ENCODE peak calls at places on chromosomes 1 and 21, in ten cellular contexts. One of them, this sample, is unnamed.

GRCh38 chr1:216453777-216454176 is 30.5 kb upstream of the USH2A start:
- DNase-seq in T-helper 17 cell: no peak
- DNase-seq in GM23338: no peak
- DNase-seq in heart left ventricle: no peak
- DNase-seq in AG08395: no peak
- DNase-seq in epithelial cell of esophagus: no peak
- DNase-seq in GM12892: no peak
- DNase-seq in activated CD4-positive, alpha-beta T cell treated with anti-CD3 and anti-CD28 coated beads for 48 hours: no peak
- DNase-seq in left ventricle myocardium superior: no peak
- DNase-seq in CD4-positive, alpha-beta T cell: no peak
- DNase-seq in this sample: no peak

GRCh38 chr1:17559618-17560419 is 20.3 kb downstream of the ARHGEF10L start:
- DNase-seq in T-helper 17 cell: no peak
- DNase-seq in GM23338: no peak
- DNase-seq in heart left ventricle: no peak
- DNase-seq in AG08395: no peak
- DNase-seq in epithelial cell of esophagus: peak
- DNase-seq in GM12892: no peak
- DNase-seq in activated CD4-positive, alpha-beta T cell treated with anti-CD3 and anti-CD28 coated beads for 48 hours: no peak
- DNase-seq in left ventricle myocardium superior: no peak
- DNase-seq in CD4-positive, alpha-beta T cell: no peak
- DNase-seq in this sample: no peak

GRCh38 chr1:119865607-119866006 is 30.7 kb downstream of the ADAM30 start:
- DNase-seq in T-helper 17 cell: no peak
- DNase-seq in GM23338: no peak
- DNase-seq in heart left ventricle: no peak
- DNase-seq in AG08395: no peak
- DNase-seq in epithelial cell of esophagus: no peak
- DNase-seq in GM12892: no peak
- DNase-seq in activated CD4-positive, alpha-beta T cell treated with anti-CD3 and anti-CD28 coated beads for 48 hours: no peak
- DNase-seq in left ventricle myocardium superior: no peak
- DNase-seq in CD4-positive, alpha-beta T cell: no peak
- DNase-seq in this sample: no peak

GRCh38 chr1:179867493-179868330 is 9.9 kb downstream of the TOR1AIP2 start:
- DNase-seq in T-helper 17 cell: no peak
- DNase-seq in GM23338: peak
- DNase-seq in heart left ventricle: peak
- DNase-seq in AG08395: peak
- DNase-seq in epithelial cell of esophagus: peak
- DNase-seq in GM12892: no peak
- DNase-seq in activated CD4-positive, alpha-beta T cell treated with anti-CD3 and anti-CD28 coated beads for 48 hours: peak
- DNase-seq in left ventricle myocardium superior: peak
- DNase-seq in CD4-positive, alpha-beta T cell: peak
- DNase-seq in this sample: no peak

GRCh38 chr1:64624446-64624766 is 120.5 kb upstream of the RAVER2 start:
- DNase-seq in T-helper 17 cell: no peak
- DNase-seq in GM23338: no peak
- DNase-seq in heart left ventricle: peak
- DNase-seq in AG08395: peak
- DNase-seq in epithelial cell of esophagus: peak
- DNase-seq in GM12892: no peak
- DNase-seq in activated CD4-positive, alpha-beta T cell treated with anti-CD3 and anti-CD28 coated beads for 48 hours: peak
- DNase-seq in left ventricle myocardium superior: no peak
- DNase-seq in CD4-positive, alpha-beta T cell: no peak
- DNase-seq in this sample: no peak

GRCh38 chr1:147504801-147505303 is 36.4 kb upstream of the BCL9 start:
- DNase-seq in T-helper 17 cell: no peak
- DNase-seq in GM23338: peak
- DNase-seq in heart left ventricle: peak
- DNase-seq in AG08395: peak
- DNase-seq in epithelial cell of esophagus: no peak
- DNase-seq in GM12892: no peak
- DNase-seq in activated CD4-positive, alpha-beta T cell treated with anti-CD3 and anti-CD28 coated beads for 48 hours: no peak
- DNase-seq in left ventricle myocardium superior: peak
- DNase-seq in CD4-positive, alpha-beta T cell: no peak
- DNase-seq in this sample: peak

GRCh38 chr1:22854688-22855565 is 117.7 kb downstream of the LACTBL1 start:
- DNase-seq in T-helper 17 cell: no peak
- DNase-seq in GM23338: no peak
- DNase-seq in heart left ventricle: no peak
- DNase-seq in AG08395: no peak
- DNase-seq in epithelial cell of esophagus: no peak
- DNase-seq in GM12892: peak
- DNase-seq in activated CD4-positive, alpha-beta T cell treated with anti-CD3 and anti-CD28 coated beads for 48 hours: no peak
- DNase-seq in left ventricle myocardium superior: no peak
- DNase-seq in CD4-positive, alpha-beta T cell: no peak
- DNase-seq in this sample: no peak

GRCh38 chr1:8113257-8114220 is 87.4 kb upstream of the ERRFI1 start:
- DNase-seq in T-helper 17 cell: no peak
- DNase-seq in GM23338: no peak
- DNase-seq in heart left ventricle: peak
- DNase-seq in AG08395: no peak
- DNase-seq in epithelial cell of esophagus: no peak
- DNase-seq in GM12892: no peak
- DNase-seq in activated CD4-positive, alpha-beta T cell treated with anti-CD3 and anti-CD28 coated beads for 48 hours: no peak
- DNase-seq in left ventricle myocardium superior: no peak
- DNase-seq in CD4-positive, alpha-beta T cell: no peak
- DNase-seq in this sample: no peak

GRCh38 chr1:198364471-198364870 is 176.0 kb downstream of the ATP6V1G3 start:
- DNase-seq in T-helper 17 cell: no peak
- DNase-seq in GM23338: no peak
- DNase-seq in heart left ventricle: no peak
- DNase-seq in AG08395: no peak
- DNase-seq in epithelial cell of esophagus: no peak
- DNase-seq in GM12892: no peak
- DNase-seq in activated CD4-positive, alpha-beta T cell treated with anti-CD3 and anti-CD28 coated beads for 48 hours: no peak
- DNase-seq in left ventricle myocardium superior: no peak
- DNase-seq in CD4-positive, alpha-beta T cell: no peak
- DNase-seq in this sample: no peak

GRCh38 chr1:115184951-115185331 is 95.6 kb upstream of the TSPAN2 start:
- DNase-seq in T-helper 17 cell: no peak
- DNase-seq in GM23338: no peak
- DNase-seq in heart left ventricle: peak
- DNase-seq in AG08395: peak
- DNase-seq in epithelial cell of esophagus: peak
- DNase-seq in GM12892: no peak
- DNase-seq in activated CD4-positive, alpha-beta T cell treated with anti-CD3 and anti-CD28 coated beads for 48 hours: no peak
- DNase-seq in left ventricle myocardium superior: peak
- DNase-seq in CD4-positive, alpha-beta T cell: no peak
- DNase-seq in this sample: no peak

GRCh38 chr1:220879090-220879508 is at the start of gene HLX:
- DNase-seq in T-helper 17 cell: no peak
- DNase-seq in GM23338: peak
- DNase-seq in heart left ventricle: peak
- DNase-seq in AG08395: peak
- DNase-seq in epithelial cell of esophagus: peak
- DNase-seq in GM12892: peak
- DNase-seq in activated CD4-positive, alpha-beta T cell treated with anti-CD3 and anti-CD28 coated beads for 48 hours: peak
- DNase-seq in left ventricle myocardium superior: peak
- DNase-seq in CD4-positive, alpha-beta T cell: no peak
- DNase-seq in this sample: no peak

GRCh38 chr1:153217212-153217611 is at the start of gene PRR9:
- DNase-seq in T-helper 17 cell: no peak
- DNase-seq in GM23338: no peak
- DNase-seq in heart left ventricle: no peak
- DNase-seq in AG08395: no peak
- DNase-seq in epithelial cell of esophagus: no peak
- DNase-seq in GM12892: no peak
- DNase-seq in activated CD4-positive, alpha-beta T cell treated with anti-CD3 and anti-CD28 coated beads for 48 hours: no peak
- DNase-seq in left ventricle myocardium superior: no peak
- DNase-seq in CD4-positive, alpha-beta T cell: no peak
- DNase-seq in this sample: no peak

GRCh38 chr21:41086551-41086950 is 81.4 kb upstream of the BACE2 start:
- DNase-seq in T-helper 17 cell: no peak
- DNase-seq in GM23338: no peak
- DNase-seq in heart left ventricle: no peak
- DNase-seq in AG08395: no peak
- DNase-seq in epithelial cell of esophagus: no peak
- DNase-seq in GM12892: no peak
- DNase-seq in activated CD4-positive, alpha-beta T cell treated with anti-CD3 and anti-CD28 coated beads for 48 hours: no peak
- DNase-seq in left ventricle myocardium superior: no peak
- DNase-seq in CD4-positive, alpha-beta T cell: no peak
- DNase-seq in this sample: no peak

GRCh38 chr1:20123696-20124450 is 4.5 kb upstream of the PLA2G2D start:
- DNase-seq in T-helper 17 cell: no peak
- DNase-seq in GM23338: no peak
- DNase-seq in heart left ventricle: no peak
- DNase-seq in AG08395: no peak
- DNase-seq in epithelial cell of esophagus: no peak
- DNase-seq in GM12892: no peak
- DNase-seq in activated CD4-positive, alpha-beta T cell treated with anti-CD3 and anti-CD28 coated beads for 48 hours: no peak
- DNase-seq in left ventricle myocardium superior: no peak
- DNase-seq in CD4-positive, alpha-beta T cell: no peak
- DNase-seq in this sample: no peak

This sample was measured in osteocyte.